ENCODE peak calls at places on chromosomes 4 and X, in six cellular contexts. I is NCI-H1436, C is skeletal muscle cell, S is MG63, Q is uterus, K is H7. D is an unnamed sample.

GRCh38 chrX:17744896-17745523 is 7.7 kb downstream of the SCML1 start:
- DNase-seq in S (no peak), I (no peak), K (no peak), C (no peak), Q (no peak), D (no peak)

GRCh38 chrX:66504481-66504880 is 134.4 kb downstream of the EDA2R start:
- DNase-seq in Q (no peak), K (no peak), C (no peak), S (no peak), I (no peak), D (no peak)

GRCh38 chr4:105158837-105159236 is 12.2 kb downstream of the TET2 start:
- DNase-seq in I (no peak), Q (peak), C (no peak), K (peak), S (no peak), D (no peak)

GRCh38 chr4:169398294-169398693 is 127.5 kb upstream of the SH3RF1 start:
- DNase-seq in C (peak), S (no peak), K (no peak), I (no peak), Q (no peak), D (no peak)

GRCh38 chr4:120517966-120518365 is 404.6 kb downstream of the PRDM5 start:
- DNase-seq in Q (peak), K (no peak), S (peak), C (peak), I (peak), D (no peak)

GRCh38 chr4:141860974-141861373 is 224.6 kb downstream of the IL15 start:
- DNase-seq in K (peak), Q (no peak), I (no peak), C (no peak), S (no peak), D (no peak)

GRCh38 chrX:149903889-149904748 is 23.1 kb downstream of the MAGEA8 start:
- DNase-seq in S (no peak), Q (no peak), I (no peak), K (peak), C (no peak), D (no peak)

GRCh38 chrX:23493941-23494374 is 159.3 kb downstream of the PTCHD1 start:
- DNase-seq in K (no peak), S (no peak), C (no peak), Q (no peak), I (no peak), D (no peak)

GRCh38 chr4:145755802-145756201 is 75.9 kb downstream of the C4orf51 start:
- DNase-seq in I (no peak), S (no peak), C (no peak), Q (no peak), K (no peak), D (no peak)

GRCh38 chr4:187687701-187688100 is 307.9 kb upstream of the ZFP42 start:
- DNase-seq in C (no peak), Q (no peak), K (no peak), S (no peak), I (no peak), D (no peak)

GRCh38 chr4:94721310-94721709 is 36.4 kb upstream of the BMPR1B start:
- DNase-seq in K (no peak), C (no peak), I (no peak), S (no peak), Q (no peak), D (no peak)

GRCh38 chr4:175833574-175834350 is 21.7 kb upstream of the GPM6A start:
- DNase-seq in I (no peak), S (no peak), Q (no peak), C (no peak), K (no peak), D (no peak)

GRCh38 chr4:18686338-18687039 is 664.9 kb upstream of the LCORL start:
- DNase-seq in S (no peak), C (no peak), Q (no peak), K (no peak), I (no peak), D (no peak)

GRCh38 chrX:3638280-3638873 is 75.1 kb downstream of the PRKX start:
- DNase-seq in C (no peak), I (no peak), K (peak), Q (peak), S (peak), D (no peak)

GRCh38 chrX:39966186-39966585 is 131.6 kb downstream of the BCOR start:
- DNase-seq in S (no peak), Q (no peak), K (no peak), C (no peak), I (no peak), D (no peak)

GRCh38 chr4:155228713-155229112 is 20.3 kb downstream of the NPY2R start:
- DNase-seq in Q (no peak), S (no peak), C (no peak), I (no peak), K (no peak), D (no peak)

D was measured in Peyer's patch.